ENCODE peak calls at places on chromosomes 1 and 21, in six cellular contexts. D, T, M, F, W and Q are unnamed samples.

GRCh38 chr1:3745590-3746381 is 6.5 kb upstream of the CCDC27 start:
- DNase-seq in D (no peak), T (no peak), M (no peak), F (no peak), W (no peak), Q (no peak)

GRCh38 chr1:97139512-97139911 is 417.9 kb downstream of the PTBP2 start:
- DNase-seq in D (no peak), T (no peak), M (no peak), F (no peak), W (no peak), Q (no peak)

GRCh38 chr1:216750031-216750627 is 26.9 kb upstream of the ESRRG start:
- DNase-seq in D (no peak), T (peak), M (peak), F (peak), W (no peak), Q (peak)

GRCh38 chr1:236172041-236172579 is 29.8 kb downstream of the GPR137B start:
- DNase-seq in D (no peak), T (no peak), M (no peak), F (no peak), W (no peak), Q (no peak)

GRCh38 chr1:16351994-16352841 is at the start of gene FBXO42:
- DNase-seq in D (peak), T (peak), M (peak), F (peak), W (peak), Q (peak)

GRCh38 chr21:39001341-39001740 is 181.9 kb downstream of the PSMG1 start:
- DNase-seq in D (no peak), T (no peak), M (no peak), F (no peak), W (no peak), Q (no peak)

GRCh38 chr1:230163719-230164118 is 96.7 kb downstream of the GALNT2 start:
- DNase-seq in D (no peak), T (peak), M (no peak), F (no peak), W (no peak), Q (peak)

GRCh38 chr1:246317291-246317690 is 189.8 kb downstream of the SMYD3 start:
- DNase-seq in D (no peak), T (no peak), M (peak), F (no peak), W (no peak), Q (no peak)

GRCh38 chr1:50416150-50416527 is 7.1 kb downstream of the DMRTA2 start:
- DNase-seq in D (no peak), T (peak), M (no peak), F (no peak), W (no peak), Q (no peak)

GRCh38 chr1:215625949-215626348 is 58.8 kb downstream of the KCTD3 start:
- DNase-seq in D (no peak), T (no peak), M (no peak), F (no peak), W (no peak), Q (no peak)

GRCh38 chr1:167328762-167329483 is 108.2 kb downstream of the POU2F1 start:
- DNase-seq in D (peak), T (peak), M (no peak), F (peak), W (peak), Q (no peak)

GRCh38 chr1:89697397-89697796 is 64.5 kb downstream of the LRRC8C start:
- DNase-seq in D (no peak), T (no peak), M (no peak), F (no peak), W (no peak), Q (no peak)

GRCh38 chr1:89698624-89699023 is 65.7 kb downstream of the LRRC8C start:
- DNase-seq in D (no peak), T (no peak), M (peak), F (no peak), W (no peak), Q (no peak)

GRCh38 chr1:89701746-89702241 is 68.9 kb downstream of the LRRC8C start:
- DNase-seq in D (no peak), T (no peak), M (no peak), F (peak), W (no peak), Q (no peak)

GRCh38 chr1:89698020-89698560 is 65.2 kb downstream of the LRRC8C start:
- DNase-seq in D (no peak), T (no peak), M (no peak), F (peak), W (no peak), Q (no peak)

GRCh38 chr1:89699451-89699986 is 66.6 kb downstream of the LRRC8C start:
- DNase-seq in D (no peak), T (no peak), M (no peak), F (no peak), W (no peak), Q (no peak)
- H3K27ac ChIP-seq in D (peak), T (no peak), M (no peak), F (no peak), W (no peak), Q (no peak)

GRCh38 chr1:197850918-197851317 is 51.5 kb upstream of the C1orf53 start:
- DNase-seq in D (no peak), T (no peak), M (no peak), F (no peak), W (no peak), Q (no peak)

GRCh38 chr1:197841158-197841557 is 61.3 kb upstream of the C1orf53 start:
- DNase-seq in D (no peak), T (peak), M (no peak), F (no peak), W (no peak), Q (no peak)

GRCh38 chr1:197850042-197850441 is 52.4 kb upstream of the C1orf53 start:
- DNase-seq in D (no peak), T (no peak), M (no peak), F (no peak), W (no peak), Q (no peak)

GRCh38 chr1:197841828-197842573 is 60.4 kb upstream of the C1orf53 start:
- DNase-seq in D (no peak), T (no peak), M (no peak), F (no peak), W (no peak), Q (no peak)

DNA sequence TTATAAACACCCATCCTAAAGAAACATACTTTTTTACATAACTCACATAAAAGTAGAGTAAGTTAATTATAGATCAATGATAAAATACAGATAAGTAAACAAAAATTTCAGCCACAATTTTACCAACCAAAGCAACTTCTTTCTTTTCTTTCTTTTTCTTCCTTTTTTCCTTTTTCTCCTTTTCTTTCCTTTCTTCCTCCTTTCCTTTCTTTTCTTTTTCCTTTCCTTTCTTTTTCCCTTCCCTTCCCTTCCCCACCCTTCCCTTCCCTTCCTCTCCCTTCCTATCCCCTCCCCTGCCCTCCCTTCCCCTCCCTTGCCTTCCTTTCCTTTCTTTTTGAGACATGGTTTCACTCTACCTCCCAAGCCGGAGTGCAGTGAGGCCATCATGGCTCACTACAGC is 56.5 kb upstream of the C1orf53 start:
- DNase-seq in D (no peak), T (no peak), M (no peak), F (no peak), W (no peak), Q (no peak)
- H3K27ac ChIP-seq in D (no peak), T (no peak), M (no peak), F (no peak), W (no peak), Q (no peak)

DNA sequence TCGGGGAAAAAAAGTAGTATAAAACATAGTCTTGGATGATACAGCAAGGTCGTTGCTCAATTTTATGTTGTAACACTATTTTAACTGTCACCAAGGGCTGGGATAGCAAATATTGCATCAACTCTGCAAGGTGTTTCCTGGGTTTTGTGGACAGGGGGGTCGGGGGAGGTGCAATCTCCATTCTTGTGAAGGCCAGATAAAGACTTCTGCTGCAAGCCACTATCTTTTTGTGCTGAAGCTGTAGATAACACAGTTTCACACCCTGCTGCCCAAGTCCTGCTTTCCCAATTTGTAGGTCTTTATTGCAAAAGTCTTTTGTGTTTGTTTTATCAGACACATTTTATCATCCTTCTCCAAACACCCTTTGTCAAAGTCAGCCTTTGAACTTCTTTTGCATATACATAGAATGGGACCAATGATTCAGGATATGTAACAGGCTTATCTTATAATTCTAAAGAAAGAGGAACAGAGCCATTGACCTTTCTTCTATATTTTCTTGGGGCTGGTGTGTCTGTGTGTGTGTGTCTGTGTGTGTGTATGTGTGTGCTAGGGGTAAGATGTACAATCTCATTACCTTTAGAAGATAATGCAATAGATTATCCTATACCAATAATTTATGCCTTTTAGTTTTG is 140.6 kb downstream of the RUNX1 start:
- DNase-seq in D (no peak), T (no peak), M (peak), F (no peak), W (no peak), Q (no peak)
- H3K27ac ChIP-seq in D (no peak), T (no peak), M (no peak), F (no peak), W (no peak), Q (no peak)

GRCh38 chr1:147516157-147516917 is 25.0 kb upstream of the BCL9 start:
- DNase-seq in D (no peak), T (no peak), M (peak), F (no peak), W (no peak), Q (no peak)
- H3K27ac ChIP-seq in D (no peak), T (no peak), M (peak), F (peak), W (no peak), Q (no peak)

DNA sequence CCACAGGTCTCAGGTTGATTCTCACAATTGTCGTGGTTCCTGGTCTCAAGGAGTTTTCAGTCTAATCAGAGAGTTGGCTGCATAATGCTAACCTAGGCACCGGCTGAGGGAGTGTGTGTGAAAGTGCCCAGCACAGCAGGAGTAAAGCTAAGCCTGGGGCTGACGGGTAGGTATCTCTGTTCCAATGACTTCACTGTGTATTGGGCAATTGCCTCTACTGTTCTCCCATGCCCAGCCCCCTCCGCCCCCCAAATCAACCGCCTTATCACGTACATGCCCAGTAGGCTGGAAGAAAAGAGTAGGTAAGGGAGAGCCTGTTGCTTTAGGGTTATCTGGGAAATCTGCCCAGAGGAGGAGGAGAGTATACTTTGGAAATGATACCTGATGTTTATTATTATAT is 54.7 kb downstream of the MRPS6 start:
- DNase-seq in D (no peak), T (no peak), M (no peak), F (no peak), W (no peak), Q (peak)
- H3K27ac ChIP-seq in D (no peak), T (no peak), M (no peak), F (peak), W (peak), Q (peak)

GRCh38 chr1:9728451-9729295 is 77.1 kb downstream of the PIK3CD start:
- DNase-seq in D (no peak), T (no peak), M (no peak), F (no peak), W (no peak), Q (no peak)
- H3K27ac ChIP-seq in D (no peak), T (no peak), M (no peak), F (peak), W (no peak), Q (no peak)

DNA sequence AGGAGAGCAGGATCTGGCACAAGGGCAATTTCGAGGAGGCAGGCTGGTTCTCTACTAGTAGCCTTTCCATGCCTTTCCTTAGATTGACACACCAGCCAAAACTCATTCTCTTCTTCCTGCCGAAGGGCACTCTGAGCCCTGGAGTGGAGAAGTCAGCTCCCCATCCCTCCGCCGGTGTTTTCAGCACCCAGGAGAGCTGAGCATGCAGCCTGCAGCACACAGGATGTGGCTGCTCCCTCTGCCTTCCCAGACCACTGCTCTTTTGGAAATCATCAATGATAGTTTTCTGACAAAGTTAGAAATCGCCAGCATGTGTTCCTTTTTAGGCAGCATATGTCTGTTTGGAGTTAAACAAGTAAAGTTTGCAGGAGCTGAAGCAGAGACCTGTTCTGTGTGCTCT is 11.7 kb downstream of the RNU5D-1 start:
- DNase-seq in D (no peak), T (no peak), M (no peak), F (no peak), W (no peak), Q (no peak)
- H3K27ac ChIP-seq in D (no peak), T (no peak), M (no peak), F (no peak), W (no peak), Q (no peak)

GRCh38 chr1:25548601-25549000 is 5.2 kb downstream of the LDLRAP1 start:
- DNase-seq in D (no peak), T (no peak), M (no peak), F (no peak), W (no peak), Q (no peak)

GRCh38 chr1:25549273-25550154 is 6.1 kb downstream of the LDLRAP1 start:
- DNase-seq in D (peak), T (no peak), M (peak), F (no peak), W (peak), Q (peak)

GRCh38 chr1:25553749-25554425 is 10.5 kb downstream of the LDLRAP1 start:
- DNase-seq in D (no peak), T (no peak), M (no peak), F (no peak), W (no peak), Q (no peak)

GRCh38 chr1:25550683-25551310 is 7.4 kb downstream of the LDLRAP1 start:
- DNase-seq in D (no peak), T (no peak), M (no peak), F (no peak), W (no peak), Q (no peak)

GRCh38 chr1:25550155-25550506 is 6.7 kb downstream of the LDLRAP1 start:
- DNase-seq in D (no peak), T (no peak), M (no peak), F (no peak), W (no peak), Q (no peak)
- H3K27ac ChIP-seq in D (peak), T (no peak), M (no peak), F (peak), W (peak), Q (peak)